ENCODE peak calls at places on chromosomes 7 and 10, in ten cellular contexts. Z, S, G, B, U, E, Q, T, M and F are unnamed samples.

GRCh38 chr10:132592790-132593788 is 55.5 kb downstream of the INPP5A start:
- DNase-seq in M (no peak), B (no peak), G (no peak), T (no peak), U (peak), Q (no peak), S (no peak), Z (peak), E (no peak), F (no peak)

GRCh38 chr7:100654908-100655831 is 1.1 kb downstream of the ACTL6B start:
- DNase-seq in S (no peak), M (no peak), Q (no peak), B (no peak), T (no peak), U (no peak), Z (no peak), G (no peak), E (no peak), F (no peak)

GRCh38 chr7:229184-229964 is 37.0 kb downstream of the FAM20C start:
- DNase-seq in Q (no peak), T (no peak), G (no peak), U (peak), B (peak), S (no peak), E (no peak), M (peak), Z (peak), F (peak)

GRCh38 chr10:103078676-103079075 is 114.4 kb downstream of the NT5C2 start:
- DNase-seq in Z (no peak), Q (no peak), B (no peak), E (no peak), U (no peak), G (no peak), T (no peak), M (no peak), S (no peak), F (no peak)

GRCh38 chr10:60414877-60415585 is 25.4 kb upstream of the ANK3 start:
- DNase-seq in Q (peak), M (peak), U (peak), E (no peak), B (peak), T (peak), Z (no peak), G (no peak), S (peak), F (peak)

GRCh38 chr7:108805808-108806397 is 236.2 kb downstream of the DNAJB9 start:
- DNase-seq in Q (no peak), U (peak), S (peak), E (no peak), B (peak), T (peak), Z (no peak), M (peak), G (no peak), F (peak)

GRCh38 chr7:158167373-158167772 is 420.2 kb downstream of the PTPRN2 start:
- DNase-seq in T (no peak), S (no peak), E (no peak), B (no peak), U (no peak), Z (no peak), M (no peak), G (no peak), Q (no peak), F (no peak)

GRCh38 chr10:114821915-114822770 is 563 bp downstream of the FHIP2A start:
- DNase-seq in G (peak), B (peak), Q (peak), Z (peak), T (peak), U (peak), M (peak), S (peak), E (peak), F (peak)

GRCh38 chr7:7554647-7555575 is 11.8 kb upstream of the MIOS start:
- DNase-seq in T (no peak), E (no peak), G (no peak), M (no peak), Z (no peak), S (no peak), U (no peak), Q (no peak), B (no peak), F (peak)

GRCh38 chr10:73850863-73851461 is 23.4 kb downstream of the CAMK2G start:
- DNase-seq in U (peak), B (peak), T (peak), E (no peak), M (peak), G (no peak), Q (no peak), Z (peak), S (no peak), F (peak)

GRCh38 chr10:89738551-89739209 is 37.3 kb downstream of the KIF20B start:
- DNase-seq in T (no peak), B (no peak), Q (no peak), Z (no peak), E (no peak), U (no peak), M (no peak), S (no peak), G (no peak), F (peak)

GRCh38 chr7:66409493-66409892 is 204.4 kb downstream of the TPST1 start:
- DNase-seq in U (no peak), M (no peak), Q (no peak), G (no peak), E (no peak), B (no peak), S (no peak), T (no peak), Z (no peak), F (no peak)

GRCh38 chr7:100566018-100566531 is 7.6 kb downstream of the SAP25 start:
- DNase-seq in G (no peak), B (no peak), Q (no peak), S (no peak), Z (no peak), M (no peak), T (no peak), U (no peak), E (no peak), F (no peak)

GRCh38 chr7:33411000-33411399 is 281.6 kb downstream of the BBS9 start:
- DNase-seq in S (no peak), E (no peak), T (no peak), Q (no peak), M (no peak), B (no peak), G (no peak), Z (no peak), U (no peak), F (peak)

GRCh38 chr10:8337332-8337651 is 282.8 kb downstream of the GATA3 start:
- DNase-seq in E (no peak), T (no peak), Q (no peak), Z (no peak), B (no peak), U (no peak), G (no peak), M (no peak), S (no peak), F (no peak)

GRCh38 chr10:101785801-101786200 is 2.6 kb upstream of the NPM3 start:
- DNase-seq in M (no peak), B (no peak), E (no peak), G (no peak), U (no peak), Z (no peak), T (no peak), S (no peak), Q (no peak), F (no peak)

GRCh38 chr7:110157631-110158362 is 933.1 kb upstream of the LRRN3 start:
- DNase-seq in M (peak), G (no peak), U (peak), S (no peak), B (peak), Z (no peak), Q (no peak), T (peak), E (no peak), F (no peak)

GRCh38 chr10:111999915-112000302 is 183.7 kb downstream of the GPAM start:
- DNase-seq in E (no peak), B (no peak), Z (no peak), Q (no peak), G (no peak), S (no peak), T (no peak), M (no peak), U (no peak), F (no peak)

GRCh38 chr10:70899096-70899495 is 10.7 kb upstream of the PCBD1 start:
- DNase-seq in Q (no peak), Z (no peak), G (no peak), S (no peak), E (no peak), B (no peak), U (no peak), M (no peak), T (no peak), F (no peak)

GRCh38 chr10:119449760-119450461 is 92.6 kb downstream of the RGS10 start:
- DNase-seq in E (peak), G (no peak), Q (peak), Z (no peak), T (no peak), B (peak), S (no peak), U (peak), M (peak), F (peak)

GRCh38 chr7:143323650-143324049 is 7.7 kb downstream of the CLCN1 start:
- DNase-seq in S (no peak), B (no peak), M (no peak), G (no peak), T (peak), Q (no peak), E (no peak), Z (no peak), U (no peak), F (no peak)

GRCh38 chr10:76544789-76545188 is 1092.8 kb downstream of the KCNMA1 start:
- DNase-seq in G (no peak), T (no peak), Z (no peak), E (no peak), S (no peak), B (no peak), U (no peak), Q (no peak), M (no peak), F (peak)

GRCh38 chr7:154699421-154699820 is 303.5 kb downstream of the PAXIP1 start:
- DNase-seq in M (no peak), E (no peak), T (no peak), Z (no peak), U (no peak), G (no peak), Q (no peak), S (no peak), B (no peak), F (no peak)

GRCh38 chr7:118076564-118076963 is 107.4 kb upstream of the LSM8 start:
- DNase-seq in U (no peak), T (no peak), B (no peak), S (no peak), Q (no peak), M (no peak), E (no peak), Z (no peak), G (no peak), F (no peak)

GRCh38 chr10:55212051-55212450 is 411.0 kb upstream of the PCDH15 start:
- DNase-seq in T (no peak), S (no peak), Z (no peak), E (no peak), Q (no peak), U (no peak), M (no peak), B (no peak), G (no peak), F (no peak)
- TF ChIP-seq CTCF in T (no peak), S (no peak), Z (no peak), E (no peak), Q (no peak), U (no peak), M (no peak), B (no peak), G (no peak), F (no peak)

GRCh38 chr7:90821961-90822620 is 226.0 kb downstream of the CDK14 start:
- DNase-seq in T (no peak), U (no peak), G (no peak), E (no peak), Z (no peak), Q (no peak), M (no peak), S (no peak), B (no peak), F (no peak)
- H3K4me3 ChIP-seq in T (no peak), U (no peak), G (no peak), E (no peak), Z (no peak), Q (no peak), M (no peak), S (no peak), B (no peak), F (no peak)

DNA sequence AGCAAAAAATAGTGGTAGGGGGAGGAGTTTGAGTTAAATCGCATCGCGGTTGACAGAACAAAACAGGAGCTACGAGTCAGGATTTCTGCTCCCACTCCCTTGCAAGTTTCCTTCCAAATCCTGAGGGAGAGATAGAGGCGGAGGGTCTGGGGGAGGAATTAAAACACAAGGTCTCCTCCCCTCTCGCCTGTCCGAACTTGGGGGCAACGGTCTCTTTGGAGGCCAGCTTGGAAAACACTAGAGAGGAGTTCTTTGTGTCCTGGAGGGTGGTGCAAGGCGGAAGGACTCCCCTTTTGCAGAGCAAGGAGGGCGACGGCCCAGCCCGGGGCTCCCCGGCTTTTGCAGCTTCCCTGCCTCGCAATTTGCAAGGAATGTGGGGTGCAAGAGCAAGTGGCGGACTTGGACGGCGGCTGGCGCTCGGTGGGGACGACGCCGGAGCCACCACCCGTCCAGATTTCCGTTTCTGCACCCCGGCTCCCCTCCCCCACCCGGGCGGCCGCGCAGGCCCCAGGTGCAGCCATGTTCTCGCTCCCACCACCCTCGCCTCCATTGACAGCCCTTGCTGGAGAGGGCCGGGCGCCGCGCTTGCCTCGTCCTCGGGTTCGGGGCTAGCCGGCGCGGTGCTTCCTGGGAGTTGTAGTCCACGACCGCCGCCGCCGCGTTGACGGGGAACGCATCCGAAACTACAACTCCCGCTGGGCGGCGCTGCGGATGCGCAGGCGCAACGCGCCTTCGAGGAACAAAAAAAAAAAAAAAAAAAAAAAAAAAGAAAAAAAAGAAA is 417 bp upstream of the GTF2I start:
- DNase-seq in G (peak), E (peak), Q (peak), B (peak), M (peak), U (peak), T (peak), Z (peak), S (peak), F (peak)
- TF ChIP-seq CTCF in G (peak), E (peak), Q (peak), B (peak), M (no peak), U (no peak), T (no peak), Z (peak), S (no peak), F (peak)

GRCh38 chr7:94649313-94649924 is 6.5 kb downstream of the SGCE start:
- DNase-seq in B (peak), E (no peak), U (peak), M (peak), Q (no peak), S (no peak), T (peak), Z (no peak), G (no peak), F (peak)
- H3K4me3 ChIP-seq in B (no peak), E (no peak), U (peak), M (peak), Q (no peak), S (no peak), T (no peak), Z (no peak), G (no peak), F (peak)

DNA sequence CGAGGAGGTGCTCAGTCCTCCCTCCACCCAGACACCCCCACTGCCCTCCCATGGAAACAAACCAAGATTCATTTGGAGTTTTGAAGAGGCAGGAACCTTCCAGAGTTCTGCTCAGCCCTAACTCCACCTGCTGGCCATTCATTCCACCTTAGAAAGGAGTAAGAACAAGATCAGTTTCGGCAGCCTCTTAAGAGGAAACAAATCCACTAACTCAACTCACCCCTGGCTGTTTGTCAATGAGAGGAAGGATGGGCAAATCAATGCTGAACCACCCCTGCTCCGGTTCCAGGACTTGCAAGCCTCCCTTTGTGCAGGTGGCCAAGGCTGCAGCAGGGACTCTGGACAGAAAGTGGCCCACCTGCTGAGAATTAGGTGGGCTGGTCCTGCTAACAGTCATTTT is 26.2 kb downstream of the CCDC3 start:
- DNase-seq in T (peak), S (peak), Q (no peak), Z (no peak), M (no peak), U (no peak), B (no peak), E (no peak), G (no peak), F (no peak)
- TF ChIP-seq CTCF in T (peak), S (peak), Q (peak), Z (no peak), M (peak), U (peak), B (no peak), E (no peak), G (no peak), F (no peak)

GRCh38 chr7:37993060-37993501 is 72.6 kb downstream of the EPDR1 start:
- DNase-seq in B (no peak), Q (no peak), Z (no peak), M (no peak), T (no peak), G (no peak), U (no peak), E (no peak), S (no peak), F (no peak)
- H3K4me3 ChIP-seq in B (no peak), Q (no peak), Z (no peak), M (no peak), T (no peak), G (no peak), U (no peak), E (no peak), S (no peak), F (no peak)

DNA sequence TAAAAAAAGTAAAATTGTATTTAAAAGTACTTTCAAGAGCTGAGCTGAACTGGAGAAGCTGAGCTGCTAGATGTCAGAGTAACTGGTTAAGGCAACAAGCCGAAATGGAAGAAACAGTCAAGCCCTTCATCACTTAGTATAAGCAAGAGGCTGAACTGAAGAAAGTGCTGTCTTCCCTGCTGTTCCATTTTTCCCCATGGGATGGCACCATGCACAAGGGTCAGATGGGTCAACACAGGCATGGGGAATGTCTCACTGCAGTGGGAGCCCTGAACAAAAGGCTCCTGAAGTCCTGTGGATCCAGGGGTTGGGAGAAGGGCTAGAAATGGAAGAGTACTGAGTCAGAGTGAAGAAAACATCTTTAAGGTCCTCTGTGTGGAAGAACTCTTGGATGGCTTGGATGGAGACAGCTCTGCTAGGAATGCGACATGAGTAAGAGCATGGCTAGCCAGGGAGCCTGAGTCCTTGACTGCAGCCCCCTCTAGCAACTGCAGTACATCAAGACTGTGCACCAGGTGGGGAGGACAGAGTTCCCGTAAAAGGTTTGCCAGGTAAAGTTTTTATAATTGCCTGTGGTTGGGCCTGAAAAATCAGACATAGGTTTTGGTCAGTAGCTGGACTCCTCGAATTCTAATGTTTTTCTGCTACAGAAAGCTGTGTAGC is 348.3 kb downstream of the GPR158 start:
- DNase-seq in G (no peak), M (peak), Z (no peak), T (peak), U (peak), E (no peak), B (no peak), Q (no peak), S (peak), F (no peak)
- TF ChIP-seq CTCF in G (no peak), M (peak), Z (no peak), T (peak), U (peak), E (no peak), B (no peak), Q (no peak), S (peak), F (no peak)

GRCh38 chr7:28032738-28033380 is 147.7 kb downstream of the JAZF1 start:
- DNase-seq in G (no peak), U (no peak), Q (no peak), M (no peak), B (no peak), E (no peak), Z (no peak), S (no peak), T (peak), F (no peak)

GRCh38 chr7:28033386-28033785 is 147.2 kb downstream of the JAZF1 start:
- DNase-seq in T (no peak), U (no peak), E (no peak), M (no peak), B (no peak), Q (peak), G (no peak), Z (no peak), S (no peak), F (no peak)

GRCh38 chr7:28038175-28038855 is 142.3 kb downstream of the JAZF1 start:
- DNase-seq in U (no peak), G (no peak), B (no peak), Z (no peak), E (no peak), M (no peak), Q (no peak), S (no peak), T (no peak), F (peak)

GRCh38 chr7:28037220-28038010 is 143.2 kb downstream of the JAZF1 start:
- DNase-seq in G (no peak), U (peak), B (peak), M (peak), E (no peak), Q (peak), Z (no peak), T (no peak), S (no peak), F (peak)

DNA sequence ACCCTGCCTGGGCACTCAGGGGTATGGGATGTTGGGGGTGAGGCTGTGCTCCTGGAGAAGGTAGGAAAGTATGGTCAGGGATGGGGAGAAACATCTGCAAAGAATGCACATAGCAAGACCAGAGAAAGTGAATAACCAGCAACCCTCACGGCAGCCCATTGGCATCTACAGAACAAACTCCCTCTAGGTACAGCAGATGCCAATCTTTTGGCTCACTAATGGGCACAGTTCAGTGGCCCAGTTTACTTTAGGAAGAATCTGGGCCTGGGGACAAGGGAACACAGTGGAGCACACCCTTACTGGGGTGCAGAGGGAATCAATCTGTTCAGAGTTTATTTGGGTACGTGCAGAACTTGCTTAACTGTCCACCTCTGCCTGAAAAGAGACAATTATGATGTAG is 143.8 kb downstream of the JAZF1 start:
- DNase-seq in E (peak), T (no peak), B (no peak), S (no peak), Q (peak), Z (no peak), G (no peak), M (no peak), U (no peak), F (peak)
- H3K4me3 ChIP-seq in E (no peak), T (no peak), B (no peak), S (no peak), Q (peak), Z (no peak), G (no peak), M (no peak), U (no peak), F (no peak)